ENCODE peak calls at places on chromosomes 3 and 15, in eight cellular contexts. S, F, I, G, Q, O, P and D are unnamed samples.

GRCh38 chr3:122824465-122825379 is 29.9 kb downstream of the SLC49A4 start:
- DNase-seq in S (no peak), F (no peak), I (no peak), G (no peak), Q (no peak), O (no peak), P (no peak), D (no peak)

GRCh38 chr15:90716317-90716975 is 700 bp upstream of the BLM start:
- DNase-seq in S (no peak), F (no peak), I (no peak), G (no peak), Q (no peak), O (no peak), P (no peak), D (peak; percentile 41)

GRCh38 chr15:62389887-62390792 is 225.1 kb upstream of the C2CD4B start:
- DNase-seq in S (peak; percentile 82), F (peak; percentile 32), I (peak; percentile 42), G (peak; percentile 30), Q (peak; percentile 93), O (peak; percentile 92), P (no peak), D (peak; percentile 34)

GRCh38 chr15:25871403-25871802 is 8.3 kb upstream of the ATP10A start:
- DNase-seq in S (no peak), F (no peak), I (no peak), G (no peak), Q (no peak), O (no peak), P (no peak), D (no peak)

GRCh38 chr3:25433868-25434267 is 5.8 kb downstream of the RARB start:
- DNase-seq in S (peak; percentile 56), F (no peak), I (no peak), G (no peak), Q (no peak), O (no peak), P (no peak), D (no peak)

GRCh38 chr15:40248006-40248783 is 9.3 kb downstream of the PAK6 start:
- DNase-seq in S (no peak), F (no peak), I (no peak), G (no peak), Q (no peak), O (no peak), P (no peak), D (no peak)

GRCh38 chr3:141795719-141796435 is 32.7 kb downstream of the GRK7 start:
- DNase-seq in S (no peak), F (peak; percentile 34), I (peak; percentile 93), G (peak; percentile 81), Q (no peak), O (no peak), P (no peak), D (peak; percentile 78)

GRCh38 chr15:76059320-76060097 is at the start of gene TMEM266:
- DNase-seq in S (peak; percentile 57), F (no peak), I (peak; percentile 23), G (no peak), Q (peak; percentile 95), O (peak; percentile 89), P (no peak), D (peak; percentile 22)

GRCh38 chr3:151918253-151919029 is 45.0 kb downstream of the SUCNR1 start:
- DNase-seq in S (no peak), F (no peak), I (peak; percentile 84), G (peak; percentile 49), Q (peak; percentile 29), O (peak; percentile 53), P (no peak), D (peak; percentile 31)

GRCh38 chr3:125141596-125142417 is 70.7 kb downstream of the SLC12A8 start:
- DNase-seq in S (no peak), F (peak; percentile 42), I (no peak), G (no peak), Q (peak; percentile 72), O (peak; percentile 80), P (peak; percentile 32), D (peak; percentile 72)

GRCh38 chr3:36373084-36373483 is 7.2 kb upstream of the STAC start:
- DNase-seq in S (no peak), F (no peak), I (no peak), G (no peak), Q (no peak), O (peak; percentile 20), P (no peak), D (no peak)

GRCh38 chr3:127053979-127054378 is 71.1 kb downstream of the PLXNA1 start:
- DNase-seq in S (no peak), F (no peak), I (no peak), G (no peak), Q (no peak), O (no peak), P (no peak), D (no peak)

GRCh38 chr3:9179826-9180763 is 69.4 kb downstream of the SRGAP3 start:
- DNase-seq in S (no peak), F (no peak), I (peak; percentile 75), G (no peak), Q (no peak), O (no peak), P (no peak), D (peak; percentile 62)

GRCh38 chr3:159130108-159130507 is 328.3 kb downstream of the MFSD1 start:
- DNase-seq in S (peak; percentile 63), F (no peak), I (no peak), G (no peak), Q (peak; percentile 25), O (peak; percentile 10), P (no peak), D (no peak)

GRCh38 chr3:72445827-72446405 is 402.3 kb downstream of the SHQ1 start:
- DNase-seq in S (no peak), F (no peak), I (no peak), G (no peak), Q (no peak), O (no peak), P (no peak), D (no peak)

GRCh38 chr3:107382626-107383025 is 5.4 kb downstream of the CCDC54 start:
- DNase-seq in S (no peak), F (no peak), I (no peak), G (no peak), Q (no peak), O (no peak), P (no peak), D (no peak)

GRCh38 chr15:25527118-25527517 is 88.3 kb upstream of the UBE3A start:
- DNase-seq in S (no peak), F (no peak), I (no peak), G (no peak), Q (no peak), O (no peak), P (no peak), D (no peak)

GRCh38 chr3:99774467-99774866 is 43.2 kb upstream of the CMSS1 start:
- DNase-seq in S (peak; percentile 6), F (no peak), I (no peak), G (no peak), Q (no peak), O (peak; percentile 9), P (no peak), D (no peak)

GRCh38 chr15:56758770-56759449 is 25.6 kb upstream of the ZNF280D start:
- DNase-seq in S (no peak), F (no peak), I (no peak), G (no peak), Q (no peak), O (no peak), P (no peak), D (no peak)

GRCh38 chr3:13881536-13882410 is 1.9 kb upstream of the WNT7A start:
- DNase-seq in S (no peak), F (no peak), I (no peak), G (no peak), Q (no peak), O (no peak), P (no peak), D (no peak)

GRCh38 chr15:80803580-80804525 is 24.7 kb downstream of the CEMIP start:
- DNase-seq in S (no peak), F (no peak), I (no peak), G (no peak), Q (no peak), O (no peak), P (no peak), D (no peak)

GRCh38 chr3:127030328-127031045 is 47.6 kb downstream of the PLXNA1 start:
- DNase-seq in S (no peak), F (no peak), I (no peak), G (no peak), Q (no peak), O (no peak), P (no peak), D (no peak)